ENCODE peak calls at places on chromosomes 6 and 20, in six cellular contexts. S is SK-N-SH, H is adrenal gland, V is endodermal cell, E is lung, T is left ventricle myocardium inferior. P is an unnamed sample. For H3K9me3, the result is how much of the 10 kb centered on the place peaks cover.

GRCh38 chr20:44142416-44142815 is 44.6 kb downstream of the JPH2 start:
- DNase-seq in E (no peak), V (no peak), S (no peak), T (no peak), H (no peak), P (no peak)

GRCh38 chr6:157269261-157269794 is 54.0 kb downstream of the TMEM242 start:
- DNase-seq in S (no peak), E (peak), V (peak), T (peak), H (peak), P (no peak)

GRCh38 chr6:125611573-125612399 is 137.6 kb upstream of the HEY2 start:
- DNase-seq in T (no peak), H (no peak), E (no peak), S (no peak), V (peak), P (no peak)

GRCh38 chr6:111080713-111081112 is 6.6 kb upstream of the SLC16A10 start:
- DNase-seq in T (no peak), S (no peak), H (no peak), V (no peak), E (no peak), P (no peak)

GRCh38 chr6:106536357-106536756 is 92.9 kb downstream of the RTN4IP1 start:
- DNase-seq in V (no peak), H (no peak), E (no peak), S (no peak), T (no peak), P (no peak)

GRCh38 chr6:22300287-22300998 is 3.6 kb upstream of the PRL start:
- DNase-seq in T (no peak), E (no peak), S (no peak), V (no peak), H (no peak), P (no peak)

GRCh38 chr6:130381012-130381411 is 15.2 kb downstream of the TMEM200A start:
- DNase-seq in V (no peak), S (no peak), T (no peak), E (no peak), H (no peak), P (no peak)

GRCh38 chr6:38599966-38600550 is 39.7 kb downstream of the BTBD9 start:
- DNase-seq in V (no peak), S (no peak), H (no peak), T (peak), E (no peak), P (no peak)

GRCh38 chr20:45963059-45964011 is 8.7 kb downstream of the ZNF335 start:
- DNase-seq in T (no peak), H (no peak), V (peak), S (peak), E (no peak), P (no peak)

GRCh38 chr6:135871878-135872277 is 20.4 kb downstream of the PDE7B start:
- DNase-seq in E (no peak), V (no peak), T (no peak), S (no peak), H (no peak), P (no peak)

GRCh38 chr20:18727032-18727508 is 86.5 kb upstream of the SCP2D1 start:
- DNase-seq in E (no peak), H (no peak), S (no peak), V (no peak), T (no peak), P (no peak)

GRCh38 chr6:10465633-10466499 is 51.0 kb upstream of the TFAP2A start:
- DNase-seq in T (no peak), E (no peak), S (peak), H (no peak), V (peak), P (no peak)

GRCh38 chr6:13352165-13352564 is 23.8 kb upstream of the TBC1D7 start:
- DNase-seq in V (no peak), H (no peak), T (no peak), S (no peak), E (no peak), P (no peak)

GRCh38 chr6:73528897-73529296 is 8.1 kb upstream of the EEF1A1 start:
- DNase-seq in T (no peak), S (no peak), V (no peak), H (no peak), E (no peak), P (no peak)

GRCh38 chr20:43721429-43722152 is 5.2 kb downstream of the GTSF1L start:
- DNase-seq in S (no peak), T (no peak), H (no peak), E (no peak), V (peak), P (no peak)

GRCh38 chr20:45444050-45444449 is 25.5 kb upstream of the WFDC2 start:
- DNase-seq in T (no peak), H (no peak), V (no peak), E (no peak), S (no peak), P (no peak)

GRCh38 chr20:8246153-8246552 is 114.1 kb downstream of the PLCB1 start:
- DNase-seq in S (no peak), H (no peak), V (no peak), E (no peak), T (no peak), P (no peak)

GRCh38 chr6:52598123-52598823 is 21.4 kb upstream of the TRAM2 start:
- DNase-seq in V (peak), T (peak), S (peak), H (peak), E (peak), P (no peak)

GRCh38 chr20:17885076-17885475 is 83.5 kb downstream of the SNX5 start:
- DNase-seq in H (no peak), V (no peak), E (no peak), T (no peak), S (no peak), P (no peak)

GRCh38 chr20:45059022-45059728 is 41.8 kb downstream of the KCNS1 start:
- DNase-seq in H (no peak), T (no peak), V (no peak), S (no peak), E (no peak), P (no peak)

GRCh38 chr20:35893942-35894341 is 60.4 kb downstream of the SCAND1 start:
- DNase-seq in H (no peak), E (no peak), S (no peak), T (no peak), V (no peak), P (no peak)

GRCh38 chr20:1014471-1014870 is 12.4 kb upstream of the RSPO4 start:
- DNase-seq in T (no peak), S (no peak), E (no peak), V (no peak), H (no peak), P (no peak)

GRCh38 chr20:7806831-7807230 is 133.4 kb downstream of the HAO1 start:
- DNase-seq in S (no peak), T (no peak), E (no peak), H (no peak), V (no peak), P (no peak)

GRCh38 chr6:30282522-30282921 is 44.2 kb upstream of the TRIM39 start:
- DNase-seq in S (no peak), V (no peak), E (no peak), H (no peak), T (no peak), P (no peak)
- H3K9me3 ChIP-seq in S (under half), V (half or more), E (under half), H (under half), T (half or more), P (under half)

DNA sequence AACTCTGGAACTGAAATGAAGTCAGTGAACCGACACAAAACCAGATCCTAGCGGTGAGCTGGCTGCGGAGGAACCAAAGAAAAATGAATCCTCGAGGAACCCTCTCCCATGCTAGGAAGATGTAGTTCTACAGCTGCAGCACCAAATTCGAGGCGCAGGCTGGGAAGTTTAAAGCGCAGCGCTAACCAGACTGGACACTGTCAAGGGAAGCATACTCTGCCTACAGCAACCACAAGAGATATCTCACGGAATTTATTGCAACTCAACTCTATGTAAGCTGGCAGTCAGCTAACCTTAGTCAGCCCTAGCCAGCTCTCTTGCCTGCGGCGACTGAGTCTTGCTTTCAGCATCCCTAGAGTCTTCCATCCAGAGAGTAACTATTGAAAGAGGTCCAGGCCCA is 3.7 kb upstream of the HTR1B start:
- DNase-seq in E (no peak), H (no peak), V (no peak), T (no peak), S (no peak), P (no peak)
- H3K9me3 ChIP-seq in E (under half), H (under half), V (under half), T (under half), S (under half), P (under half)

GRCh38 chr6:98941319-98941718 is 6.4 kb downstream of the FBXL4 start:
- DNase-seq in E (no peak), S (no peak), V (no peak), H (no peak), T (no peak), P (no peak)
- H3K9me3 ChIP-seq in E (under half), S (under half), V (under half), H (under half), T (under half), P (under half)

DNA sequence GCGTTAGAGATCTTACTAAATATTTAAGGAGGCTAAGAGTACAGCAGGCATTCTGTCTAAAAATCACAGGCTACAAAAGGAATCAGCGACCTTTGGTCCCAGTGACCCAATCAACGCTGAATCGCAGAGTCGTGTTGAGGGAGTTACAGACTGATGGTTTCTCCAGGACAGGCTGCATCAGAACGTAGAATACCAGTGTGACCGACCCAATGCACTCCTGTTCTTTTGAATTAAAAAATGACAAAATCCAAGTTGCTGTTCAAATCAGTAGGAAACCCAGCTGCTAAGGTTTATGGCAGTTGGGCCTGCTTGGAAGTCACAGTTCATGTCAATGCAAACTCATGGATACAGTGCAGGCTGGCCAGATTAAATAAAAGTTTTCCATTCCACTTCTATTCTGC is 155.8 kb upstream of the AFDN start:
- DNase-seq in T (no peak), V (no peak), S (no peak), E (no peak), H (no peak), P (no peak)
- H3K9me3 ChIP-seq in T (under half), V (under half), S (under half), E (under half), H (under half), P (under half)

GRCh38 chr6:71299541-71300470 is 11.2 kb downstream of the OGFRL1 start:
- DNase-seq in V (no peak), T (no peak), S (no peak), H (no peak), E (no peak), P (no peak)

GRCh38 chr6:71298459-71298858 is 9.8 kb downstream of the OGFRL1 start:
- DNase-seq in T (no peak), S (no peak), H (no peak), V (no peak), E (no peak), P (no peak)

DNA sequence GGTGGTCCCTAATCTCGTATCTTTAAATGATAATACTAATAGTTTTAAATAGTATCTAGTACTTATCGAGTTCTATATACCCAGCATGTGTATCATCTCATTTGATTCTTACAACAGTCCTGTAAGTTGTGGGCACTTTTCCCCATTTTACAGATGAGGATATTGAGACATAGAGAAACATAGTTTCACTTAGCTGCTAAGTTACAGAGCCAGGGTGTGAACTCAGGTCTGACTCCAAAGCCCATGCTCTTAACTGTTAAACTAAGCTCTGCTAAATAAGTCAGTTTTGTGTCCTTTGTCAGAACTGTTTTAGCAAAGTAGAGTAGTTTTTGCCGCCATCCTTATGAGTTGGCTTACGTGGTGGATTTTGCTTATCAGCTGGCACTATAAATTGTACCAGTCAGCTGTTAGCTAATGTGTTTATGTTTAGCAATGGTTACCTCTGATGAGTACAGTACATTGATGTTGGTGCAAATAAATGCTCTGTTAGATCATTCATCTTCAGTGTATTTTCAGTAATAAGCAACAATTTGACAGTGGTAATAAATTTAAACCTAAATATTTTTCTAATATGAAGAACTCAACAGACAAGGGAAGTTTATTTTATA is 12.1 kb downstream of the OGFRL1 start:
- DNase-seq in H (no peak), E (no peak), V (no peak), S (no peak), T (no peak), P (no peak)
- H3K9me3 ChIP-seq in H (under half), E (under half), V (under half), S (under half), T (under half), P (under half)

GRCh38 chr6:107936162-107936909 is 21.7 kb downstream of the SEC63 start:
- DNase-seq in V (no peak), E (no peak), T (no peak), S (no peak), H (no peak), P (no peak)
- H3K9me3 ChIP-seq in V (under half), E (under half), T (under half), S (under half), H (under half), P (under half)

DNA sequence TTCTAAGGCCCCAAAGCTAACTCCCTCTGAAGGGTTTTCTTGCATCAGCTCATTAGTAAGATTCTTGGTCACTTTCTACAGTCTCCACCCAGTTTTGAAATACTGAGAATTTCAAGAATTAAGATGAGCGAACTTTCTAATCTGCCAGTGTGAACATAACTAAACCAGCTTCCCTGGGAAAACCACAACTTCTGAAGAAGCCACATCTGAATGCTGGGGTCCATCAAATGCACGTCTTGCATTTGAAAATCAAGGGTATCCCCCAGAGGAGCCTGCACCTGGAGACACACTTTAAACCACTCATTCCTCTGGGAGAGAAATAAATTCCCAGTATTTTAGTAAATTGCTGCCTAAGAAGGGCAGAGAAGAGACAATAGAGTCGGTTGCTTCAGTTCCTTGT is 292.1 kb upstream of the CDH4 start:
- DNase-seq in S (no peak), H (no peak), E (no peak), V (no peak), T (no peak), P (no peak)
- H3K9me3 ChIP-seq in S (under half), H (under half), E (under half), V (under half), T (under half), P (under half)

GRCh38 chr6:155352812-155353211 is 38.5 kb upstream of the TFB1M start:
- DNase-seq in T (no peak), H (no peak), E (no peak), V (no peak), S (no peak), P (no peak)
- H3K9me3 ChIP-seq in T (under half), H (under half), E (under half), V (under half), S (under half), P (under half)

P was measured in T-helper 17 cell.